ENCODE peak calls at places on chromosomes 11 and 22, in ten cellular contexts. T is AG09309, A is BE2C, M is HFFc6, L is IMR-90, B is cardiac fibroblast, X is breast epithelium, H is type B pancreatic cell, Y is epithelial cell of esophagus, D is cardiac muscle cell. Q is an unnamed sample.

GRCh38 chr11:120136356-120136755 is 1.6 kb downstream of the TRIM29 start:
- DNase-seq in H (peak; percentile 52), L (no peak), M (no peak), D (no peak), Y (no peak), X (no peak), A (no peak), B (no peak), T (no peak), Q (no peak)

GRCh38 chr22:33474587-33474986 is 416.4 kb upstream of the SYN3 start:
- DNase-seq in M (no peak), A (no peak), T (no peak), L (no peak), Y (no peak), B (no peak), D (no peak), H (no peak), X (no peak), Q (no peak)

GRCh38 chr22:41563051-41563711 is 2.4 kb downstream of the CSDC2 start:
- DNase-seq in L (peak; percentile 85), D (peak; percentile 72), T (no peak), Y (peak; percentile 55), X (no peak), B (peak; percentile 74), A (peak; percentile 30), H (no peak), M (peak; percentile 76), Q (no peak)

GRCh38 chr11:45319077-45319476 is 32.9 kb upstream of the SYT13 start:
- DNase-seq in T (no peak), M (no peak), H (no peak), D (no peak), B (no peak), L (no peak), X (no peak), A (no peak), Y (peak; percentile 22), Q (no peak)

GRCh38 chr11:63961608-63962412 is 12.6 kb upstream of the COX8A start:
- DNase-seq in B (peak; percentile 33), X (no peak), T (no peak), M (peak; percentile 13), Y (peak; percentile 82), D (peak; percentile 55), A (peak; percentile 56), L (peak; percentile 31), H (no peak), Q (no peak)

GRCh38 chr11:1116104-1116503 is 41.4 kb downstream of the MUC2 start:
- DNase-seq in X (no peak), B (no peak), M (no peak), H (no peak), T (no peak), D (no peak), L (no peak), Y (no peak), A (no peak), Q (no peak)

GRCh38 chr11:2725367-2726300 is 25.8 kb upstream of the KCNQ1OT1 start:
- DNase-seq in M (no peak), D (peak; percentile 95), A (no peak), B (peak; percentile 36), Y (no peak), X (no peak), H (no peak), L (peak; percentile 26), T (no peak), Q (no peak)

GRCh38 chr22:32920032-32920628 is 118.6 kb downstream of the TIMP3 start:
- DNase-seq in H (no peak), T (peak; percentile 66), Y (no peak), B (peak; percentile 16), L (peak; percentile 33), X (no peak), A (peak; percentile 47), M (no peak), D (peak; percentile 96), Q (no peak)

GRCh38 chr22:18992543-18993198 is 56.6 kb upstream of the PRODH start:
- DNase-seq in Y (no peak), T (no peak), H (peak; percentile 49), D (no peak), X (no peak), A (no peak), B (no peak), M (no peak), L (no peak), Q (no peak)

GRCh38 chr22:22431271-22432220 is 77.0 kb downstream of the ZNF280B start:
- DNase-seq in M (peak; percentile 53), B (peak; percentile 64), X (no peak), Y (peak; percentile 56), A (peak; percentile 79), D (peak; percentile 65), H (no peak), T (peak; percentile 1), L (peak; percentile 34), Q (peak; percentile 82)

GRCh38 chr11:102306048-102306575 is 11.2 kb upstream of the BIRC3 start:
- DNase-seq in B (no peak), H (no peak), M (no peak), A (no peak), L (no peak), X (no peak), D (no peak), Y (peak; percentile 95), T (no peak), Q (no peak)
- TF ChIP-seq CTCF in B (peak; percentile 10), H (no peak), M (peak; percentile 34), A (peak; percentile 43), L (no peak), X (no peak), D (no peak), Y (peak; percentile 44), T (no peak), Q (no peak)

GRCh38 chr22:35380537-35381423 is at the start of gene HMOX1:
- DNase-seq in B (peak; percentile 91), D (peak; percentile 95), T (peak; percentile 71), L (peak; percentile 85), X (peak; percentile 89), M (peak; percentile 89), A (peak; percentile 88), Y (peak; percentile 85), H (peak; percentile 85), Q (peak; percentile 89)
- TF ChIP-seq CTCF in B (no peak), D (peak; percentile 22), T (no peak), L (peak; percentile 42), X (no peak), M (peak; percentile 35), A (peak; percentile 15), Y (no peak), H (no peak), Q (no peak)

GRCh38 chr11:66266378-66267038 is 1.9 kb upstream of the RAB1B start:
- DNase-seq in A (no peak), Y (no peak), D (no peak), H (no peak), T (no peak), M (no peak), X (no peak), L (no peak), B (no peak), Q (no peak)

GRCh38 chr11:66264383-66264782 is 4.1 kb upstream of the RAB1B start:
- DNase-seq in Y (no peak), M (no peak), L (no peak), T (no peak), H (no peak), A (no peak), X (no peak), B (no peak), D (no peak), Q (no peak)

GRCh38 chr11:66265531-66266377 is 2.7 kb upstream of the RAB1B start:
- DNase-seq in A (no peak), X (no peak), T (no peak), H (no peak), L (no peak), Y (no peak), B (no peak), D (no peak), M (no peak), Q (no peak)

GRCh38 chr11:66263785-66264184 is 4.7 kb upstream of the RAB1B start:
- DNase-seq in H (no peak), M (no peak), T (no peak), B (no peak), A (no peak), D (no peak), X (no peak), Y (no peak), L (no peak), Q (no peak)

DNA sequence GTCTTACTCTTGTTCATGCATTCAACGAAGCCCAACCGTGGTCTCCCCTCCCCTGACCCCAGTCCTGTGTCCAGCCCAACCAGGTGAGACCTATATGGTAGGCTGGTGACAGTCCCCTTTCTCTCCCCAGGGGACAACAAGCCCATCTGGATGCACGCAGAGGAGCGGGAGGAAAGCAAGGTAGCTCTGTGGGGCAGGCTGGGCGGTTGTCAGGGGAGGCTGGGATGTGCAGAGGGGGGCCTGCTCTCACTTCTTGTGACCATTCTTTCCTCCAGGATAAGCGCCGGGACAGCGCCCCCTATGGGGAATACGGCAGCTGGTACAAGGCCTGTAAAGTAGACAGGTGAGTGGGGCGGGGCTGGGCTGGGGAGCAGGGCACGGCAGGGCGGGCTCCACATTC is 3.5 kb upstream of the RAB1B start:
- DNase-seq in L (no peak), H (no peak), X (no peak), T (no peak), Y (peak; percentile 51), A (peak; percentile 54), B (no peak), D (no peak), M (no peak), Q (no peak)
- TF ChIP-seq CTCF in L (peak; percentile 37), H (peak; percentile 60), X (no peak), T (peak; percentile 40), Y (peak; percentile 51), A (peak; percentile 40), B (peak; percentile 46), D (peak; percentile 37), M (peak; percentile 76), Q (peak; percentile 28)

DNA sequence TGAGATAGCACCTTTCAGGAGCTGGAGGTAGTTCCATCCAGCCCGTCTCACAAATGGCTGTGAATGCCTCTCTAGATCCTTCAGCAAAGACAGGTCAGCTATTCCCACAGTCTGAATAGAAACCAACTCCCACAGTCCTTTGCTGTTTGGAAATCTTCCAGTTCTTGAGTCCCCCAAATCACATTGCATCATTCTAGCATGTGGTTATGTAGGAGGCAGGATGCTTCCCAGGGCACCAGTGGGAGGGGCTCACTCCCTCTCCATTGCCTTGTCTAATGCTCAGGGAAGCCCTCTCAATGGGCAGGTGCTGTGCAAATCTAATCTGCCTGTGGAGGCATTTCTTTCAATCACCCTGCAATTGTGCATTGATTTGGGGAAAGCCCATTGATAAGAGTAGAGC is 14.6 kb downstream of the NAV2 start:
- DNase-seq in M (no peak), L (peak; percentile 80), Y (no peak), T (no peak), A (no peak), H (no peak), D (peak; percentile 90), B (peak; percentile 75), X (no peak), Q (no peak)
- TF ChIP-seq CTCF in M (no peak), L (no peak), Y (no peak), T (no peak), A (no peak), H (no peak), D (no peak), B (no peak), X (no peak), Q (no peak)

GRCh38 chr22:20567993-20568417 is 60.6 kb downstream of the MED15 start:
- DNase-seq in B (peak; percentile 58), H (no peak), M (peak; percentile 66), Y (peak; percentile 45), X (no peak), L (peak; percentile 59), D (peak; percentile 61), A (no peak), T (no peak), Q (no peak)
- TF ChIP-seq CTCF in B (peak; percentile 55), H (peak; percentile 33), M (peak; percentile 77), Y (peak; percentile 27), X (no peak), L (peak; percentile 49), D (peak; percentile 52), A (peak; percentile 39), T (peak; percentile 70), Q (no peak)

Q was measured in GM20000.